ENCODE peak calls at places on chromosomes 12 and 14, in seven cellular contexts. One of them, this sample, is unnamed.

GRCh38 chr14:79920180-79920579 is 291.1 kb downstream of the DIO2 start:
- DNase-seq in GM12878: no peak
- DNase-seq in H1: no peak
- DNase-seq in transverse colon: no peak
- DNase-seq in endothelial cell of umbilical vein: no peak
- DNase-seq in stomach: no peak
- DNase-seq in HepG2: no peak
- DNase-seq in this sample: no peak

GRCh38 chr12:66065146-66065545 is 65.4 kb downstream of the LLPH start:
- DNase-seq in GM12878: no peak
- DNase-seq in H1: no peak
- DNase-seq in transverse colon: no peak
- DNase-seq in endothelial cell of umbilical vein: no peak
- DNase-seq in stomach: no peak
- DNase-seq in HepG2: no peak
- DNase-seq in this sample: no peak

GRCh38 chr12:46265734-46266133 is 3.1 kb downstream of the SLC38A1 start:
- DNase-seq in GM12878: no peak
- DNase-seq in H1: no peak
- DNase-seq in transverse colon: no peak
- DNase-seq in endothelial cell of umbilical vein: no peak
- DNase-seq in stomach: no peak
- DNase-seq in HepG2: no peak
- DNase-seq in this sample: no peak

GRCh38 chr14:90383731-90384542 is 12.9 kb upstream of the CALM1 start:
- DNase-seq in GM12878: no peak
- DNase-seq in H1: no peak
- DNase-seq in transverse colon: peak
- DNase-seq in endothelial cell of umbilical vein: peak
- DNase-seq in stomach: peak
- DNase-seq in HepG2: peak
- DNase-seq in this sample: peak

GRCh38 chr12:11553871-11554533 is 95.5 kb upstream of the ETV6 start:
- DNase-seq in GM12878: peak
- DNase-seq in H1: peak
- DNase-seq in transverse colon: peak
- DNase-seq in endothelial cell of umbilical vein: peak
- DNase-seq in stomach: peak
- DNase-seq in HepG2: peak
- DNase-seq in this sample: no peak

GRCh38 chr14:90140956-90141316 is 79.1 kb downstream of the KCNK13 start:
- DNase-seq in GM12878: no peak
- DNase-seq in H1: no peak
- DNase-seq in transverse colon: no peak
- DNase-seq in endothelial cell of umbilical vein: peak
- DNase-seq in stomach: no peak
- DNase-seq in HepG2: no peak
- DNase-seq in this sample: no peak

GRCh38 chr14:54881761-54882401 is 20.7 kb downstream of the GCH1 start:
- DNase-seq in GM12878: no peak
- DNase-seq in H1: no peak
- DNase-seq in transverse colon: no peak
- DNase-seq in endothelial cell of umbilical vein: peak
- DNase-seq in stomach: no peak
- DNase-seq in HepG2: no peak
- DNase-seq in this sample: no peak

GRCh38 chr14:47346849-47347248 is 328.6 kb downstream of the MDGA2 start:
- DNase-seq in GM12878: no peak
- DNase-seq in H1: no peak
- DNase-seq in transverse colon: no peak
- DNase-seq in endothelial cell of umbilical vein: no peak
- DNase-seq in stomach: no peak
- DNase-seq in HepG2: no peak
- DNase-seq in this sample: no peak

GRCh38 chr14:43894534-43894933 is 612.5 kb downstream of the FSCB start:
- DNase-seq in GM12878: no peak
- DNase-seq in H1: no peak
- DNase-seq in transverse colon: no peak
- DNase-seq in endothelial cell of umbilical vein: no peak
- DNase-seq in stomach: no peak
- DNase-seq in HepG2: no peak
- DNase-seq in this sample: no peak

GRCh38 chr14:20996521-20996920 is 2.6 kb upstream of the SLC39A2 start:
- DNase-seq in GM12878: no peak
- DNase-seq in H1: no peak
- DNase-seq in transverse colon: no peak
- DNase-seq in endothelial cell of umbilical vein: no peak
- DNase-seq in stomach: no peak
- DNase-seq in HepG2: no peak
- DNase-seq in this sample: no peak

GRCh38 chr12:5383961-5384360 is 47.9 kb upstream of the NTF3 start:
- DNase-seq in GM12878: no peak
- DNase-seq in H1: no peak
- DNase-seq in transverse colon: no peak
- DNase-seq in endothelial cell of umbilical vein: no peak
- DNase-seq in stomach: no peak
- DNase-seq in HepG2: no peak
- DNase-seq in this sample: no peak

GRCh38 chr14:37013116-37013515 is 159.3 kb downstream of the SLC25A21 start:
- DNase-seq in GM12878: no peak
- DNase-seq in H1: no peak
- DNase-seq in transverse colon: no peak
- DNase-seq in endothelial cell of umbilical vein: peak
- DNase-seq in stomach: no peak
- DNase-seq in HepG2: no peak
- DNase-seq in this sample: no peak

GRCh38 chr12:64883264-64884163 is 59.1 kb downstream of the TBC1D30 start:
- DNase-seq in GM12878: peak
- DNase-seq in H1: no peak
- DNase-seq in transverse colon: no peak
- DNase-seq in endothelial cell of umbilical vein: no peak
- DNase-seq in stomach: no peak
- DNase-seq in HepG2: peak
- DNase-seq in this sample: no peak

GRCh38 chr12:113260127-113260526 is 38.9 kb downstream of the TPCN1 start:
- DNase-seq in GM12878: no peak
- DNase-seq in H1: no peak
- DNase-seq in transverse colon: no peak
- DNase-seq in endothelial cell of umbilical vein: no peak
- DNase-seq in stomach: no peak
- DNase-seq in HepG2: no peak
- DNase-seq in this sample: no peak

GRCh38 chr14:50452285-50452684 is 55.6 kb upstream of the CDKL1 start:
- DNase-seq in GM12878: no peak
- DNase-seq in H1: no peak
- DNase-seq in transverse colon: no peak
- DNase-seq in endothelial cell of umbilical vein: no peak
- DNase-seq in stomach: no peak
- DNase-seq in HepG2: no peak
- DNase-seq in this sample: no peak

GRCh38 chr14:71563754-71564153 is 368.5 kb upstream of the RGS6 start:
- DNase-seq in GM12878: peak
- DNase-seq in H1: no peak
- DNase-seq in transverse colon: no peak
- DNase-seq in endothelial cell of umbilical vein: no peak
- DNase-seq in stomach: no peak
- DNase-seq in HepG2: no peak
- DNase-seq in this sample: no peak

GRCh38 chr12:116539361-116539771 is 19.8 kb upstream of the MAP1LC3B2 start:
- DNase-seq in GM12878: no peak
- DNase-seq in H1: no peak
- DNase-seq in transverse colon: no peak
- DNase-seq in endothelial cell of umbilical vein: peak
- DNase-seq in stomach: no peak
- DNase-seq in HepG2: no peak
- DNase-seq in this sample: no peak

GRCh38 chr14:42057176-42057575 is 450.5 kb downstream of the LRFN5 start:
- DNase-seq in GM12878: no peak
- DNase-seq in H1: no peak
- DNase-seq in transverse colon: no peak
- DNase-seq in endothelial cell of umbilical vein: no peak
- DNase-seq in stomach: no peak
- DNase-seq in HepG2: no peak
- DNase-seq in this sample: no peak

GRCh38 chr12:24595652-24596235 is 353.2 kb downstream of the BCAT1 start:
- DNase-seq in GM12878: no peak
- DNase-seq in H1: no peak
- DNase-seq in transverse colon: no peak
- DNase-seq in endothelial cell of umbilical vein: no peak
- DNase-seq in stomach: no peak
- DNase-seq in HepG2: peak
- DNase-seq in this sample: no peak

GRCh38 chr14:101370593-101371569 is 190.4 kb upstream of the DIO3 start:
- DNase-seq in GM12878: no peak
- DNase-seq in H1: no peak
- DNase-seq in transverse colon: no peak
- DNase-seq in endothelial cell of umbilical vein: no peak
- DNase-seq in stomach: no peak
- DNase-seq in HepG2: no peak
- DNase-seq in this sample: no peak

GRCh38 chr14:72892879-72893635 is 844 bp downstream of the DPF3 start:
- DNase-seq in GM12878: no peak
- DNase-seq in H1: no peak
- DNase-seq in transverse colon: peak
- DNase-seq in endothelial cell of umbilical vein: peak
- DNase-seq in stomach: no peak
- DNase-seq in HepG2: no peak
- DNase-seq in this sample: no peak

GRCh38 chr12:45674583-45674982 is 54.9 kb upstream of the ARID2 start:
- DNase-seq in GM12878: no peak
- DNase-seq in H1: no peak
- DNase-seq in transverse colon: no peak
- DNase-seq in endothelial cell of umbilical vein: peak
- DNase-seq in stomach: peak
- DNase-seq in HepG2: no peak
- DNase-seq in this sample: no peak

GRCh38 chr12:81245918-81246611 is 168.2 kb downstream of the ACSS3 start:
- DNase-seq in GM12878: no peak
- DNase-seq in H1: no peak
- DNase-seq in transverse colon: no peak
- DNase-seq in endothelial cell of umbilical vein: no peak
- DNase-seq in stomach: no peak
- DNase-seq in HepG2: no peak
- DNase-seq in this sample: no peak

GRCh38 chr12:81245458-81245857 is 167.6 kb downstream of the ACSS3 start:
- DNase-seq in GM12878: no peak
- DNase-seq in H1: no peak
- DNase-seq in transverse colon: no peak
- DNase-seq in endothelial cell of umbilical vein: no peak
- DNase-seq in stomach: no peak
- DNase-seq in HepG2: no peak
- DNase-seq in this sample: no peak
- TF ChIP-seq POLR2AphosphoS5 in GM12878: no peak
- TF ChIP-seq POLR2AphosphoS5 in H1: no peak
- TF ChIP-seq POLR2AphosphoS5 in transverse colon: peak
- TF ChIP-seq POLR2AphosphoS5 in endothelial cell of umbilical vein: no peak
- TF ChIP-seq POLR2AphosphoS5 in stomach: no peak
- TF ChIP-seq POLR2AphosphoS5 in HepG2: no peak
- TF ChIP-seq POLR2AphosphoS5 in this sample: no peak

GRCh38 chr12:85949253-85949652 is 75.2 kb downstream of the NTS start:
- DNase-seq in GM12878: no peak
- DNase-seq in H1: peak
- DNase-seq in transverse colon: no peak
- DNase-seq in endothelial cell of umbilical vein: no peak
- DNase-seq in stomach: no peak
- DNase-seq in HepG2: no peak
- DNase-seq in this sample: no peak

GRCh38 chr12:85951823-85952222 is 77.7 kb downstream of the NTS start:
- DNase-seq in GM12878: no peak
- DNase-seq in H1: no peak
- DNase-seq in transverse colon: no peak
- DNase-seq in endothelial cell of umbilical vein: peak
- DNase-seq in stomach: no peak
- DNase-seq in HepG2: no peak
- DNase-seq in this sample: no peak

GRCh38 chr12:85955127-85955526 is 81.0 kb downstream of the NTS start:
- DNase-seq in GM12878: no peak
- DNase-seq in H1: no peak
- DNase-seq in transverse colon: no peak
- DNase-seq in endothelial cell of umbilical vein: peak
- DNase-seq in stomach: no peak
- DNase-seq in HepG2: no peak
- DNase-seq in this sample: no peak
- TF ChIP-seq CTCF in GM12878: no peak
- TF ChIP-seq CTCF in H1: no peak
- TF ChIP-seq CTCF in transverse colon: no peak
- TF ChIP-seq CTCF in endothelial cell of umbilical vein: peak
- TF ChIP-seq CTCF in stomach: no peak
- TF ChIP-seq CTCF in HepG2: no peak
- TF ChIP-seq CTCF in this sample: no peak

DNA sequence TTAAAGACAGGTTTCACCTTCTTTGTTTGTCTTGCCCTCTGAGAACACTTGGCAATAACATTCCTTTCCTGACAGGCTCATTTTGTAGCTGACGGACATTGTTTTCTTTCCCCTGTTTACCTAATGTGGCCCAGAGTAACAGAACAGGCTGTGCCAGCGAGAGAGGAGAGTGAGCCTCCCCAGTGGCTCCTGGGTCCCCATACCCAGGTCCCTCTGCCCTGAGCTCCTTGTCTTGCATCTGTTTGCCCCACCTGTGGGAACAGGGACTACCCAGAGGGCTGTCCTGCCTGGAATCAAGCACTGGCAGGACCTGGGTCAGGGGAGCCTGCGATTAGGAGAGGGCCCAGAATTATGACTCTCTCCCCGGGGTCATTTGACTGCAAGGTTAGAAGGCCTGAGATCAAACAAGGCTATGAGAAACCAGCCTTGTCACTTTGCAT is 222.9 kb downstream of the ZFP36L1 start:
- DNase-seq in GM12878: no peak
- DNase-seq in H1: no peak
- DNase-seq in transverse colon: no peak
- DNase-seq in endothelial cell of umbilical vein: peak
- DNase-seq in stomach: peak
- DNase-seq in HepG2: peak
- DNase-seq in this sample: no peak
- TF ChIP-seq POLR2AphosphoS5 in GM12878: no peak
- TF ChIP-seq POLR2AphosphoS5 in H1: no peak
- TF ChIP-seq POLR2AphosphoS5 in transverse colon: no peak
- TF ChIP-seq POLR2AphosphoS5 in endothelial cell of umbilical vein: peak
- TF ChIP-seq POLR2AphosphoS5 in stomach: no peak
- TF ChIP-seq POLR2AphosphoS5 in HepG2: no peak
- TF ChIP-seq POLR2AphosphoS5 in this sample: peak

DNA sequence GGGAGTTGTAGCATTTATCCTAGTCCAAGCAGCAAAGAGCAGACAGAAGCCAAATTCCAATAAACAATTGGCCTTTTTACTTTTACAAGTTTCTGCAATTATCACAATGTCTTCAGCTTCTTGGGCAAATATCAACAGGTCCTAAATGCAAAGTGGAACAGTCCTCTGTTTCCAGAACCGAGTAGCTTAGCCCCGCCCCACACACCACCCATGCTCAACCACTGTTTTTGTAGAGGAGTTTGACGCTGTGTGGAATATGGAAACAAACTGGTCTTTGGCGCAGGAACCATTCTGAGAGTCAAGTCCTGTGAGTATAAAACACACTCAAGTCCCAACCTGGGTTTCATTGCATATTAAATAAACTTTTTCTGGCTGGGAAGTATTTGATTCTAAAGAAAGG is 96.4 kb downstream of the DAD1 start:
- DNase-seq in GM12878: no peak
- DNase-seq in H1: no peak
- DNase-seq in transverse colon: no peak
- DNase-seq in endothelial cell of umbilical vein: no peak
- DNase-seq in stomach: no peak
- DNase-seq in HepG2: no peak
- DNase-seq in this sample: no peak
- TF ChIP-seq CTCF in GM12878: no peak
- TF ChIP-seq CTCF in H1: no peak
- TF ChIP-seq CTCF in transverse colon: no peak
- TF ChIP-seq CTCF in endothelial cell of umbilical vein: no peak
- TF ChIP-seq CTCF in stomach: no peak
- TF ChIP-seq CTCF in HepG2: no peak
- TF ChIP-seq CTCF in this sample: no peak